ENCODE peak calls at places on chromosomes 5 and 9, in eight cellular contexts. V, Z, F, D, O, T, P and C are unnamed samples.

GRCh38 chr9:33620738-33621439 is 96.8 kb downstream of the ANKRD18B start:
- DNase-seq in D (no peak), T (no peak), V (peak), Z (peak), F (no peak), P (no peak), O (no peak), C (no peak)

GRCh38 chr5:109786177-109786576 is 96.5 kb downstream of the MAN2A1 start:
- DNase-seq in F (no peak), Z (no peak), D (no peak), T (no peak), V (no peak), P (no peak), O (no peak), C (no peak)

GRCh38 chr9:95772320-95773060 is 103.0 kb upstream of the ERCC6L2 start:
- DNase-seq in D (peak), T (peak), O (no peak), P (no peak), V (peak), F (no peak), Z (no peak), C (no peak)

GRCh38 chr5:35926389-35927051 is 11.9 kb downstream of the CAPSL start:
- DNase-seq in T (no peak), O (peak), P (peak), F (no peak), V (peak), D (peak), Z (peak), C (no peak)

GRCh38 chr5:86570427-86571083 is 47.2 kb upstream of the COX7C start:
- DNase-seq in T (no peak), F (no peak), Z (no peak), D (no peak), V (no peak), O (no peak), P (no peak), C (no peak)

GRCh38 chr9:129221233-129221632 is 43.2 kb upstream of the IER5L start:
- DNase-seq in O (no peak), P (peak), F (no peak), Z (no peak), V (no peak), D (no peak), T (no peak), C (no peak)

GRCh38 chr5:131536211-131536826 is 98.7 kb downstream of the RAPGEF6 start:
- DNase-seq in P (peak), O (peak), F (no peak), D (no peak), T (no peak), V (no peak), Z (peak), C (no peak)

GRCh38 chr5:135254183-135254582 is 144.8 kb downstream of the MACROH2A1 start:
- DNase-seq in O (no peak), V (no peak), P (no peak), T (no peak), Z (no peak), F (no peak), D (no peak), C (no peak)

GRCh38 chr9:97985058-97985861 is 2.1 kb downstream of the ANP32B start:
- DNase-seq in T (no peak), Z (peak), F (no peak), P (peak), V (peak), O (no peak), D (no peak), C (no peak)

GRCh38 chr9:83433841-83434240 is 104.4 kb downstream of the FRMD3 start:
- DNase-seq in Z (no peak), P (no peak), F (no peak), D (no peak), V (no peak), O (no peak), T (no peak), C (no peak)

GRCh38 chr9:76266649-76267627 is 127.3 kb downstream of the RFK start:
- DNase-seq in T (no peak), F (no peak), P (no peak), Z (no peak), V (no peak), O (no peak), D (no peak), C (no peak)

GRCh38 chr9:77651203-77651602 is 3.1 kb upstream of the GNA14 start:
- DNase-seq in P (no peak), F (no peak), O (no peak), D (no peak), T (no peak), V (no peak), Z (no peak), C (no peak)

GRCh38 chr9:75186767-75187380 is 98.6 kb downstream of the OSTF1 start:
- DNase-seq in T (no peak), Z (peak), V (peak), D (no peak), F (no peak), O (peak), P (peak), C (no peak)

GRCh38 chr5:91118802-91119201 is 264.3 kb downstream of the ARRDC3 start:
- DNase-seq in T (no peak), O (no peak), F (no peak), V (no peak), Z (no peak), P (no peak), D (no peak), C (no peak)

GRCh38 chr5:32507738-32508434 is 63.3 kb upstream of the ZFR start:
- DNase-seq in F (no peak), T (no peak), V (peak), Z (peak), D (no peak), O (no peak), P (no peak), C (no peak)

GRCh38 chr5:167950126-167950721 is 341.2 kb upstream of the WWC1 start:
- DNase-seq in P (no peak), D (no peak), V (peak), F (no peak), Z (peak), O (no peak), T (no peak), C (no peak)

GRCh38 chr5:8750100-8750499 is 795.8 kb downstream of the SEMA5A start:
- DNase-seq in T (no peak), P (no peak), F (no peak), Z (no peak), D (no peak), V (no peak), O (no peak), C (no peak)

GRCh38 chr5:99586878-99587277 is 658.1 kb upstream of the CHD1 start:
- DNase-seq in O (no peak), Z (no peak), F (no peak), P (no peak), D (no peak), V (no peak), T (no peak), C (no peak)

GRCh38 chr5:141875795-141876627 is 2.2 kb downstream of the PCDH1 start:
- DNase-seq in T (no peak), F (no peak), P (no peak), V (no peak), Z (no peak), D (peak), O (no peak), C (no peak)

GRCh38 chr5:96026334-96027065 is 64.8 kb upstream of the ELL2 start:
- DNase-seq in T (no peak), V (peak), P (no peak), F (no peak), Z (peak), D (no peak), O (no peak), C (no peak)

GRCh38 chr5:35758151-35758724 is 98.5 kb upstream of the IL7R start:
- DNase-seq in P (no peak), T (no peak), F (no peak), Z (no peak), D (no peak), V (no peak), O (no peak), C (no peak)

GRCh38 chr9:85610074-85610855 is 131.5 kb downstream of the AGTPBP1 start:
- DNase-seq in F (no peak), V (peak), P (peak), O (peak), D (peak), T (no peak), Z (peak), C (no peak)